ENCODE peak calls at places on chromosomes 5 and 9, in nine cellular contexts. L, C, I, Q, Y, R, X, N and E are unnamed samples.

GRCh38 chr5:112762113-112762810 is 24.6 kb downstream of the APC start:
- DNase-seq in L (peak; percentile 46), C (no peak), I (no peak), Q (no peak), Y (peak; percentile 37), R (no peak), X (no peak), N (no peak), E (no peak)

GRCh38 chr5:93723005-93723404 is 18.4 kb downstream of the POU5F2 start:
- DNase-seq in L (no peak), C (peak; percentile 6), I (no peak), Q (no peak), Y (no peak), R (no peak), X (no peak), N (no peak), E (no peak)

GRCh38 chr9:136493567-136493971 is 10.7 kb upstream of the SEC16A start:
- DNase-seq in L (no peak), C (no peak), I (no peak), Q (no peak), Y (no peak), R (no peak), X (no peak), N (no peak), E (no peak)

GRCh38 chr5:137843676-137844284 is 23.9 kb upstream of the MYOT start:
- DNase-seq in L (no peak), C (no peak), I (no peak), Q (no peak), Y (no peak), R (no peak), X (no peak), N (no peak), E (no peak)

GRCh38 chr5:138831703-138832102 is 43.4 kb downstream of the LRRTM2 start:
- DNase-seq in L (peak; percentile 54), C (no peak), I (no peak), Q (no peak), Y (no peak), R (no peak), X (no peak), N (no peak), E (no peak)

GRCh38 chr9:138077898-138078540 is 200.4 kb downstream of the CACNA1B start:
- DNase-seq in L (no peak), C (no peak), I (no peak), Q (no peak), Y (no peak), R (no peak), X (no peak), N (no peak), E (peak; percentile 23)

GRCh38 chr9:16824545-16825041 is 45.9 kb downstream of the BNC2 start:
- DNase-seq in L (peak; percentile 72), C (peak; percentile 24), I (no peak), Q (no peak), Y (peak; percentile 54), R (no peak), X (no peak), N (no peak), E (no peak)

GRCh38 chr9:33436445-33436844 is 10.9 kb downstream of the AQP3 start:
- DNase-seq in L (no peak), C (no peak), I (no peak), Q (no peak), Y (no peak), R (no peak), X (no peak), N (no peak), E (no peak)

GRCh38 chr9:77534376-77535057 is 113.6 kb downstream of the GNA14 start:
- DNase-seq in L (no peak), C (peak; percentile 66), I (peak; percentile 90), Q (no peak), Y (peak; percentile 34), R (no peak), X (no peak), N (peak; percentile 1), E (no peak)

GRCh38 chr9:40909821-40910220 is 218.7 kb downstream of the FOXD4L6 start:
- DNase-seq in L (no peak), C (no peak), I (no peak), Q (no peak), Y (no peak), R (no peak), X (no peak), N (no peak), E (no peak)

GRCh38 chr9:115106001-115106400 is 12.0 kb downstream of the TNC start:
- DNase-seq in L (peak; percentile 11), C (no peak), I (no peak), Q (no peak), Y (no peak), R (no peak), X (no peak), N (no peak), E (no peak)

GRCh38 chr5:156380846-156381245 is 53.9 kb downstream of the SGCD start:
- DNase-seq in L (peak; percentile 45), C (no peak), I (no peak), Q (no peak), Y (peak; percentile 82), R (peak; percentile 53), X (no peak), N (no peak), E (no peak)